ENCODE peak calls at places on chromosome 13, in six cellular contexts. U is fibroblast of gingiva, Y is NCI-H2107, M is head of caudate nucleus, R is ELR, I is pons. X is an unnamed sample.

GRCh38 chr13:93226065-93226622 is 463 bp upstream of the GPC6 start:
- DNase-seq in R (no peak), U (no peak), Y (no peak), I (no peak), M (no peak), X (no peak)

GRCh38 chr13:52162279-52163101 is 3.1 kb upstream of the NEK3 start:
- DNase-seq in U (no peak), I (peak), Y (no peak), M (no peak), R (peak), X (peak)

GRCh38 chr13:109979186-109979585 is 192.8 kb upstream of the IRS2 start:
- DNase-seq in M (no peak), Y (no peak), I (no peak), U (no peak), R (no peak), X (no peak)

GRCh38 chr13:73274147-73274546 is 215.3 kb downstream of the KLF5 start:
- DNase-seq in Y (no peak), U (no peak), M (no peak), I (no peak), R (peak), X (peak)

GRCh38 chr13:27007166-27007565 is 164.4 kb downstream of the USP12 start:
- DNase-seq in M (peak), R (no peak), Y (peak), I (peak), U (no peak), X (no peak)

GRCh38 chr13:45337395-45337794 is 3.6 kb downstream of the TPT1 start:
- DNase-seq in U (no peak), M (no peak), R (no peak), I (no peak), Y (no peak), X (no peak)

GRCh38 chr13:72875233-72875632 is 93.3 kb downstream of the PIBF1 start:
- DNase-seq in I (no peak), R (no peak), U (no peak), M (no peak), Y (no peak), X (peak)

GRCh38 chr13:91326156-91326555 is 21.3 kb upstream of the MIR17HG start:
- DNase-seq in U (no peak), R (no peak), M (no peak), Y (no peak), I (no peak), X (no peak)

GRCh38 chr13:65677906-65678305 is 1552.2 kb downstream of the PCDH9 start:
- DNase-seq in R (peak), U (peak), I (no peak), M (no peak), Y (no peak), X (no peak)

GRCh38 chr13:102555914-102556553 is 40.8 kb upstream of the TPP2 start:
- DNase-seq in U (peak), I (peak), R (peak), M (no peak), Y (peak), X (peak)

GRCh38 chr13:75416327-75417005 is 65.5 kb downstream of the TBC1D4 start:
- DNase-seq in M (no peak), U (no peak), I (no peak), Y (no peak), R (no peak), X (no peak)

GRCh38 chr13:50715402-50716146 is 127.9 kb downstream of the DLEU7 start:
- DNase-seq in M (peak), U (no peak), I (peak), Y (no peak), R (no peak), X (no peak)

GRCh38 chr13:113129921-113130750 is 7.5 kb downstream of the F10 start:
- DNase-seq in U (no peak), I (no peak), R (no peak), M (peak), Y (no peak), X (no peak)

GRCh38 chr13:97191143-97191542 is 31.0 kb upstream of the MBNL2 start:
- DNase-seq in R (no peak), U (no peak), Y (no peak), I (peak), M (peak), X (no peak)

GRCh38 chr13:111954681-111955411 is 112.1 kb upstream of the SOX1 start:
- DNase-seq in Y (no peak), U (no peak), M (peak), I (no peak), R (no peak), X (peak)

GRCh38 chr13:92265408-92265807 is 867.0 kb downstream of the GPC5 start:
- DNase-seq in Y (no peak), I (no peak), M (no peak), R (no peak), U (no peak), X (no peak)

GRCh38 chr13:83077499-83077898 is 804.8 kb downstream of the SLITRK1 start:
- DNase-seq in I (no peak), R (no peak), Y (no peak), M (no peak), U (no peak), X (no peak)

GRCh38 chr13:40963927-40964326 is 55.2 kb downstream of the ELF1 start:
- DNase-seq in R (peak), I (no peak), M (no peak), U (peak), Y (no peak), X (peak)

GRCh38 chr13:112968380-112968909 is 569 bp upstream of the MCF2L start:
- DNase-seq in M (no peak), U (no peak), Y (peak), I (no peak), R (no peak), X (no peak)

GRCh38 chr13:25990801-25991200 is 61.0 kb downstream of the SHISA2 start:
- DNase-seq in R (no peak), I (no peak), U (peak), M (no peak), Y (no peak), X (peak)

GRCh38 chr13:73268306-73268705 is 209.5 kb downstream of the KLF5 start:
- DNase-seq in U (peak), M (no peak), Y (no peak), R (peak), I (no peak), X (peak)

GRCh38 chr13:109764474-109765292 is 21.7 kb downstream of the IRS2 start:
- DNase-seq in U (peak), R (peak), Y (peak), I (peak), M (peak), X (peak)

GRCh38 chr13:85970727-85971126 is 171.5 kb upstream of the SLITRK6 start:
- DNase-seq in I (peak), Y (no peak), M (no peak), U (no peak), R (peak), X (no peak)

GRCh38 chr13:109738298-109738746 is 48.1 kb downstream of the IRS2 start:
- DNase-seq in R (no peak), U (no peak), Y (no peak), I (no peak), M (no peak), X (no peak)

GRCh38 chr13:28658539-28658795 is 463 bp upstream of the POMP start:
- DNase-seq in R (peak), U (no peak), M (no peak), Y (no peak), I (no peak), X (no peak)

GRCh38 chr13:39884166-39884565 is 228.7 kb downstream of the COG6 start:
- DNase-seq in Y (no peak), U (no peak), R (no peak), M (no peak), I (no peak), X (no peak)

GRCh38 chr13:99022953-99023352 is 45.1 kb upstream of the DOCK9 start:
- DNase-seq in R (no peak), U (no peak), Y (no peak), M (no peak), I (no peak), X (no peak)

GRCh38 chr13:112078216-112078615 is 11.3 kb downstream of the SOX1 start:
- DNase-seq in R (no peak), Y (no peak), U (no peak), I (no peak), M (no peak), X (no peak)

X was measured in M059J.